ENCODE peak calls at places on chromosomes 5 and 9, in ten cellular contexts. E is stimulated activated naive CD8-positive, alpha-beta T cell treated with anti-CD3 and anti-CD28 coated beads, Interleukin-15, amount 100 ng/mL, for 72 hours; I is adrenal gland; V is SW 1271; Y is activated CD4-positive, alpha-beta T cell treated with anti-CD3 and anti-CD28 coated beads, Interleukin-2, amount 10 ng/mL, durations not matched to agents 7 days and 5 days; P is RPMI8226; R is dermis blood vessel endothelial cell; T is HTR-8/SVneo; C is Calu3; B is sigmoid colon. F is an unnamed sample.

GRCh38 chr9:75604661-75605060 is 285.8 kb upstream of the PCSK5 start:
- DNase-seq in E (no peak), I (no peak), V (no peak), Y (no peak), P (no peak), R (no peak), T (no peak), C (no peak), B (no peak), F (no peak)

GRCh38 chr5:173395257-173395932 is 67.2 kb upstream of the STC2 start:
- DNase-seq in E (no peak), I (peak), V (no peak), Y (no peak), P (no peak), R (peak), T (peak), C (peak), B (peak), F (peak)

GRCh38 chr9:95007470-95007869 is 281.0 kb downstream of the AOPEP start:
- DNase-seq in E (no peak), I (no peak), V (no peak), Y (no peak), P (no peak), R (peak), T (no peak), C (no peak), B (no peak), F (no peak)

GRCh38 chr5:32638309-32638708 is 53.0 kb downstream of the SUB1 start:
- DNase-seq in E (no peak), I (no peak), V (no peak), Y (no peak), P (no peak), R (no peak), T (no peak), C (no peak), B (no peak), F (no peak)

GRCh38 chr9:120043448-120043847 is 536.5 kb downstream of the CDK5RAP2 start:
- DNase-seq in E (no peak), I (no peak), V (no peak), Y (no peak), P (peak), R (no peak), T (no peak), C (no peak), B (no peak), F (no peak)

GRCh38 chr5:122144236-122144635 is 14.9 kb downstream of the ZNF474 start:
- DNase-seq in E (no peak), I (no peak), V (no peak), Y (no peak), P (no peak), R (no peak), T (no peak), C (no peak), B (no peak), F (no peak)

GRCh38 chr5:111280282-111280901 is 56.2 kb downstream of the CAMK4 start:
- DNase-seq in E (no peak), I (no peak), V (no peak), Y (no peak), P (no peak), R (no peak), T (no peak), C (no peak), B (no peak), F (no peak)

GRCh38 chr9:87277346-87277745 is 220.3 kb upstream of the DAPK1 start:
- DNase-seq in E (no peak), I (no peak), V (no peak), Y (no peak), P (no peak), R (no peak), T (no peak), C (no peak), B (no peak), F (no peak)

GRCh38 chr5:62732677-62733121 is 154.1 kb downstream of the LRRC70 start:
- DNase-seq in E (no peak), I (no peak), V (no peak), Y (no peak), P (peak), R (no peak), T (no peak), C (no peak), B (no peak), F (no peak)

GRCh38 chr5:77855369-77855768 is 79.2 kb upstream of the TBCA start:
- DNase-seq in E (no peak), I (no peak), V (no peak), Y (no peak), P (no peak), R (no peak), T (no peak), C (no peak), B (no peak), F (no peak)

GRCh38 chr9:125748511-125749099 is 1.4 kb downstream of the PBX3 start:
- DNase-seq in E (no peak), I (peak), V (peak), Y (peak), P (no peak), R (peak), T (no peak), C (no peak), B (no peak), F (no peak)

GRCh38 chr5:76384705-76385104 is 18.4 kb upstream of the IQGAP2 start:
- DNase-seq in E (no peak), I (no peak), V (no peak), Y (no peak), P (no peak), R (no peak), T (no peak), C (no peak), B (no peak), F (no peak)

GRCh38 chr5:73126381-73126780 is 6.0 kb downstream of the TMEM171 start:
- DNase-seq in E (no peak), I (no peak), V (no peak), Y (no peak), P (peak), R (no peak), T (no peak), C (no peak), B (no peak), F (peak)

GRCh38 chr5:143921525-143922311 is 109.8 kb downstream of the HMHB1 start:
- DNase-seq in E (no peak), I (no peak), V (peak), Y (no peak), P (no peak), R (no peak), T (peak), C (no peak), B (no peak), F (no peak)

GRCh38 chr9:119963798-119964372 is 594.6 kb upstream of the BRINP1 start:
- DNase-seq in E (no peak), I (no peak), V (peak), Y (no peak), P (no peak), R (no peak), T (peak), C (peak), B (no peak), F (no peak)

GRCh38 chr9:34507966-34508365 is 14.8 kb downstream of the ENHO start:
- DNase-seq in E (peak), I (no peak), V (no peak), Y (no peak), P (no peak), R (no peak), T (no peak), C (no peak), B (peak), F (no peak)

GRCh38 chr5:157930710-157931109 is 71.8 kb upstream of the CLINT1 start:
- DNase-seq in E (no peak), I (peak), V (no peak), Y (no peak), P (peak), R (no peak), T (no peak), C (no peak), B (no peak), F (no peak)

GRCh38 chr5:96968074-96968473 is 32.2 kb downstream of the LNPEP start:
- DNase-seq in E (no peak), I (no peak), V (peak), Y (no peak), P (no peak), R (peak), T (peak), C (no peak), B (no peak), F (no peak)

GRCh38 chr5:34609951-34610431 is 46.1 kb upstream of the RAI14 start:
- DNase-seq in E (no peak), I (no peak), V (peak), Y (no peak), P (no peak), R (peak), T (no peak), C (no peak), B (no peak), F (no peak)

GRCh38 chr9:130755377-130756007 is 61.9 kb downstream of the EXOSC2 start:
- DNase-seq in E (no peak), I (peak), V (no peak), Y (no peak), P (no peak), R (peak), T (no peak), C (no peak), B (no peak), F (no peak)

GRCh38 chr9:134624827-134625181 is 16.8 kb upstream of the COL5A1 start:
- DNase-seq in E (no peak), I (peak), V (peak), Y (no peak), P (no peak), R (peak), T (peak), C (no peak), B (peak), F (no peak)

GRCh38 chr5:50667079-50667652 is 729 bp downstream of the PARP8 start:
- DNase-seq in E (no peak), I (peak), V (peak), Y (peak), P (peak), R (peak), T (no peak), C (peak), B (peak), F (peak)

GRCh38 chr9:38619556-38620447 is 594 bp downstream of the ANKRD18A start:
- DNase-seq in E (peak), I (no peak), V (peak), Y (no peak), P (no peak), R (no peak), T (no peak), C (peak), B (no peak), F (no peak)

GRCh38 chr5:149452665-149453617 is 73.8 kb upstream of the IL17B start:
- DNase-seq in E (no peak), I (no peak), V (no peak), Y (no peak), P (no peak), R (peak), T (peak), C (peak), B (peak), F (no peak)

GRCh38 chr9:2016411-2017208 is 1.5 kb downstream of the SMARCA2 start:
- DNase-seq in E (peak), I (peak), V (peak), Y (peak), P (peak), R (peak), T (peak), C (peak), B (peak), F (peak)

GRCh38 chr9:130780865-130781504 is 54.1 kb upstream of the ABL1 start:
- DNase-seq in E (no peak), I (peak), V (no peak), Y (no peak), P (no peak), R (peak), T (peak), C (no peak), B (peak), F (no peak)

GRCh38 chr9:72371151-72371550 is 6.1 kb upstream of the ZFAND5 start:
- DNase-seq in E (no peak), I (no peak), V (no peak), Y (no peak), P (no peak), R (no peak), T (no peak), C (no peak), B (no peak), F (no peak)

GRCh38 chr5:104977530-104977929 is 1414.9 kb upstream of the NUDT12 start:
- DNase-seq in E (no peak), I (no peak), V (no peak), Y (no peak), P (no peak), R (no peak), T (no peak), C (no peak), B (no peak), F (no peak)

GRCh38 chr5:65808818-65809217 is 86.8 kb downstream of the NLN start:
- DNase-seq in E (no peak), I (no peak), V (no peak), Y (no peak), P (no peak), R (peak), T (no peak), C (no peak), B (no peak), F (no peak)

GRCh38 chr5:110414360-110414759 is 312.1 kb downstream of the TMEM232 start:
- DNase-seq in E (no peak), I (no peak), V (no peak), Y (peak), P (peak), R (no peak), T (no peak), C (peak), B (no peak), F (no peak)

GRCh38 chr5:57494104-57495098 is 11.8 kb upstream of the ACTBL2 start:
- DNase-seq in E (peak), I (peak), V (peak), Y (peak), P (peak), R (peak), T (peak), C (peak), B (no peak), F (no peak)

GRCh38 chr9:74412236-74412979 is 84.7 kb upstream of the RORB start:
- DNase-seq in E (no peak), I (no peak), V (no peak), Y (no peak), P (no peak), R (no peak), T (no peak), C (no peak), B (no peak), F (no peak)

GRCh38 chr5:1006656-1007071 is 1.9 kb upstream of the NKD2 start:
- DNase-seq in E (peak), I (peak), V (no peak), Y (no peak), P (peak), R (no peak), T (no peak), C (no peak), B (peak), F (no peak)

GRCh38 chr5:116502616-116503015 is 72.0 kb downstream of the SEMA6A start:
- DNase-seq in E (no peak), I (peak), V (no peak), Y (no peak), P (no peak), R (no peak), T (peak), C (no peak), B (peak), F (no peak)

GRCh38 chr9:23851024-23851629 is 25.1 kb upstream of the ELAVL2 start:
- DNase-seq in E (no peak), I (peak), V (no peak), Y (no peak), P (no peak), R (no peak), T (no peak), C (no peak), B (no peak), F (peak)

GRCh38 chr5:116577064-116577788 is 2.6 kb upstream of the SEMA6A start:
- DNase-seq in E (peak), I (no peak), V (no peak), Y (no peak), P (peak), R (no peak), T (no peak), C (no peak), B (no peak), F (no peak)

GRCh38 chr5:111511174-111512025 is 935 bp downstream of the STARD4 start:
- DNase-seq in E (no peak), I (no peak), V (no peak), Y (no peak), P (no peak), R (peak), T (no peak), C (no peak), B (no peak), F (no peak)

GRCh38 chr5:40405985-40406384 is 273.7 kb upstream of the PTGER4 start:
- DNase-seq in E (peak), I (no peak), V (no peak), Y (no peak), P (no peak), R (no peak), T (no peak), C (no peak), B (no peak), F (no peak)

F was measured in hypothalamus.